ENCODE peak calls at places on chromosomes 11 and 22, in eight cellular contexts. One of them, this sample, is unnamed.

GRCh38 chr11:78420796-78421209 is 3.2 kb upstream of the GAB2 start:
- DNase-seq in activated CD4-positive, alpha-beta T cell treated with anti-CD3 and anti-CD28 coated beads, Interleukin-2, amount 50 U/mL, for 48 hours: peak; percentile 60
- DNase-seq in ELR: peak; percentile 62
- DNase-seq in iris pigment epithelial cell: peak; percentile 85
- DNase-seq in bronchial epithelial cell: peak; percentile 56
- DNase-seq in stromal cell of bone marrow: peak; percentile 46
- DNase-seq in HuH-7.5: no peak
- DNase-seq in astrocyte of the spinal cord: peak; percentile 48
- DNase-seq in this sample: peak; percentile 33

GRCh38 chr11:75538150-75538942 is 12.6 kb upstream of the GDPD5 start:
- DNase-seq in activated CD4-positive, alpha-beta T cell treated with anti-CD3 and anti-CD28 coated beads, Interleukin-2, amount 50 U/mL, for 48 hours: no peak
- DNase-seq in ELR: no peak
- DNase-seq in iris pigment epithelial cell: no peak
- DNase-seq in bronchial epithelial cell: peak; percentile 15
- DNase-seq in stromal cell of bone marrow: no peak
- DNase-seq in HuH-7.5: no peak
- DNase-seq in astrocyte of the spinal cord: no peak
- DNase-seq in this sample: no peak

GRCh38 chr22:33299245-33299956 is 241.2 kb upstream of the SYN3 start:
- DNase-seq in activated CD4-positive, alpha-beta T cell treated with anti-CD3 and anti-CD28 coated beads, Interleukin-2, amount 50 U/mL, for 48 hours: no peak
- DNase-seq in ELR: no peak
- DNase-seq in iris pigment epithelial cell: no peak
- DNase-seq in bronchial epithelial cell: peak; percentile 12
- DNase-seq in stromal cell of bone marrow: no peak
- DNase-seq in HuH-7.5: no peak
- DNase-seq in astrocyte of the spinal cord: no peak
- DNase-seq in this sample: no peak

GRCh38 chr11:1573077-1573846 is 1.2 kb upstream of the DUSP8 start:
- DNase-seq in activated CD4-positive, alpha-beta T cell treated with anti-CD3 and anti-CD28 coated beads, Interleukin-2, amount 50 U/mL, for 48 hours: peak; percentile 22
- DNase-seq in ELR: no peak
- DNase-seq in iris pigment epithelial cell: no peak
- DNase-seq in bronchial epithelial cell: no peak
- DNase-seq in stromal cell of bone marrow: no peak
- DNase-seq in HuH-7.5: no peak
- DNase-seq in astrocyte of the spinal cord: no peak
- DNase-seq in this sample: peak; percentile 62

GRCh38 chr11:38594881-38595280 is 1996.8 kb upstream of the RAG2 start:
- DNase-seq in activated CD4-positive, alpha-beta T cell treated with anti-CD3 and anti-CD28 coated beads, Interleukin-2, amount 50 U/mL, for 48 hours: no peak
- DNase-seq in ELR: no peak
- DNase-seq in iris pigment epithelial cell: no peak
- DNase-seq in bronchial epithelial cell: no peak
- DNase-seq in stromal cell of bone marrow: no peak
- DNase-seq in HuH-7.5: no peak
- DNase-seq in astrocyte of the spinal cord: no peak
- DNase-seq in this sample: no peak

GRCh38 chr11:113677648-113678047 is 28.5 kb downstream of the TMPRSS5 start:
- DNase-seq in activated CD4-positive, alpha-beta T cell treated with anti-CD3 and anti-CD28 coated beads, Interleukin-2, amount 50 U/mL, for 48 hours: no peak
- DNase-seq in ELR: no peak
- DNase-seq in iris pigment epithelial cell: no peak
- DNase-seq in bronchial epithelial cell: no peak
- DNase-seq in stromal cell of bone marrow: no peak
- DNase-seq in HuH-7.5: no peak
- DNase-seq in astrocyte of the spinal cord: no peak
- DNase-seq in this sample: no peak

GRCh38 chr11:17718510-17718962 is 835 bp upstream of the MYOD1 start:
- DNase-seq in activated CD4-positive, alpha-beta T cell treated with anti-CD3 and anti-CD28 coated beads, Interleukin-2, amount 50 U/mL, for 48 hours: no peak
- DNase-seq in ELR: no peak
- DNase-seq in iris pigment epithelial cell: no peak
- DNase-seq in bronchial epithelial cell: no peak
- DNase-seq in stromal cell of bone marrow: no peak
- DNase-seq in HuH-7.5: no peak
- DNase-seq in astrocyte of the spinal cord: no peak
- DNase-seq in this sample: no peak

GRCh38 chr22:49724030-49724892 is 103.4 kb downstream of the BRD1 start:
- DNase-seq in activated CD4-positive, alpha-beta T cell treated with anti-CD3 and anti-CD28 coated beads, Interleukin-2, amount 50 U/mL, for 48 hours: peak; percentile 60
- DNase-seq in ELR: no peak
- DNase-seq in iris pigment epithelial cell: no peak
- DNase-seq in bronchial epithelial cell: no peak
- DNase-seq in stromal cell of bone marrow: no peak
- DNase-seq in HuH-7.5: peak; percentile 51
- DNase-seq in astrocyte of the spinal cord: no peak
- DNase-seq in this sample: no peak

GRCh38 chr11:112962854-112963367 is 1.7 kb downstream of the NCAM1 start:
- DNase-seq in activated CD4-positive, alpha-beta T cell treated with anti-CD3 and anti-CD28 coated beads, Interleukin-2, amount 50 U/mL, for 48 hours: no peak
- DNase-seq in ELR: no peak
- DNase-seq in iris pigment epithelial cell: peak; percentile 47
- DNase-seq in bronchial epithelial cell: no peak
- DNase-seq in stromal cell of bone marrow: no peak
- DNase-seq in HuH-7.5: no peak
- DNase-seq in astrocyte of the spinal cord: peak; percentile 23
- DNase-seq in this sample: no peak

GRCh38 chr11:125445731-125446130 is 50.3 kb downstream of the FEZ1 start:
- DNase-seq in activated CD4-positive, alpha-beta T cell treated with anti-CD3 and anti-CD28 coated beads, Interleukin-2, amount 50 U/mL, for 48 hours: no peak
- DNase-seq in ELR: no peak
- DNase-seq in iris pigment epithelial cell: no peak
- DNase-seq in bronchial epithelial cell: no peak
- DNase-seq in stromal cell of bone marrow: no peak
- DNase-seq in HuH-7.5: no peak
- DNase-seq in astrocyte of the spinal cord: no peak
- DNase-seq in this sample: no peak

GRCh38 chr11:12207384-12208150 is 97.2 kb downstream of the MICAL2 start:
- DNase-seq in activated CD4-positive, alpha-beta T cell treated with anti-CD3 and anti-CD28 coated beads, Interleukin-2, amount 50 U/mL, for 48 hours: peak; percentile 64
- DNase-seq in ELR: peak; percentile 90
- DNase-seq in iris pigment epithelial cell: peak; percentile 91
- DNase-seq in bronchial epithelial cell: no peak
- DNase-seq in stromal cell of bone marrow: peak; percentile 78
- DNase-seq in HuH-7.5: no peak
- DNase-seq in astrocyte of the spinal cord: peak; percentile 95
- DNase-seq in this sample: no peak

GRCh38 chr11:94028436-94028835 is 7.3 kb downstream of the HEPHL1 start:
- DNase-seq in activated CD4-positive, alpha-beta T cell treated with anti-CD3 and anti-CD28 coated beads, Interleukin-2, amount 50 U/mL, for 48 hours: no peak
- DNase-seq in ELR: peak; percentile 93
- DNase-seq in iris pigment epithelial cell: peak; percentile 51
- DNase-seq in bronchial epithelial cell: peak; percentile 98
- DNase-seq in stromal cell of bone marrow: peak; percentile 2
- DNase-seq in HuH-7.5: no peak
- DNase-seq in astrocyte of the spinal cord: peak; percentile 65
- DNase-seq in this sample: no peak

GRCh38 chr11:77269484-77270123 is 31.9 kb downstream of the GDPD4 start:
- DNase-seq in activated CD4-positive, alpha-beta T cell treated with anti-CD3 and anti-CD28 coated beads, Interleukin-2, amount 50 U/mL, for 48 hours: no peak
- DNase-seq in ELR: peak; percentile 68
- DNase-seq in iris pigment epithelial cell: peak; percentile 52
- DNase-seq in bronchial epithelial cell: peak; percentile 76
- DNase-seq in stromal cell of bone marrow: no peak
- DNase-seq in HuH-7.5: no peak
- DNase-seq in astrocyte of the spinal cord: peak; percentile 20
- DNase-seq in this sample: no peak

GRCh38 chr11:119641991-119642745 is 86.8 kb downstream of the NECTIN1 start:
- DNase-seq in activated CD4-positive, alpha-beta T cell treated with anti-CD3 and anti-CD28 coated beads, Interleukin-2, amount 50 U/mL, for 48 hours: no peak
- DNase-seq in ELR: peak; percentile 33
- DNase-seq in iris pigment epithelial cell: peak; percentile 37
- DNase-seq in bronchial epithelial cell: peak; percentile 34
- DNase-seq in stromal cell of bone marrow: no peak
- DNase-seq in HuH-7.5: peak; percentile 58
- DNase-seq in astrocyte of the spinal cord: no peak
- DNase-seq in this sample: no peak

GRCh38 chr11:47179655-47179991 is 2.9 kb upstream of the ARFGAP2 start:
- DNase-seq in activated CD4-positive, alpha-beta T cell treated with anti-CD3 and anti-CD28 coated beads, Interleukin-2, amount 50 U/mL, for 48 hours: peak; percentile 43
- DNase-seq in ELR: peak; percentile 64
- DNase-seq in iris pigment epithelial cell: peak; percentile 52
- DNase-seq in bronchial epithelial cell: no peak
- DNase-seq in stromal cell of bone marrow: no peak
- DNase-seq in HuH-7.5: peak; percentile 83
- DNase-seq in astrocyte of the spinal cord: no peak
- DNase-seq in this sample: peak; percentile 47

GRCh38 chr22:25840883-25841282 is 98.9 kb downstream of the MYO18B start:
- DNase-seq in activated CD4-positive, alpha-beta T cell treated with anti-CD3 and anti-CD28 coated beads, Interleukin-2, amount 50 U/mL, for 48 hours: no peak
- DNase-seq in ELR: no peak
- DNase-seq in iris pigment epithelial cell: no peak
- DNase-seq in bronchial epithelial cell: no peak
- DNase-seq in stromal cell of bone marrow: no peak
- DNase-seq in HuH-7.5: no peak
- DNase-seq in astrocyte of the spinal cord: no peak
- DNase-seq in this sample: no peak

GRCh38 chr11:118621898-118622375 is 14.5 kb downstream of the PHLDB1 start:
- DNase-seq in activated CD4-positive, alpha-beta T cell treated with anti-CD3 and anti-CD28 coated beads, Interleukin-2, amount 50 U/mL, for 48 hours: no peak
- DNase-seq in ELR: no peak
- DNase-seq in iris pigment epithelial cell: no peak
- DNase-seq in bronchial epithelial cell: no peak
- DNase-seq in stromal cell of bone marrow: no peak
- DNase-seq in HuH-7.5: no peak
- DNase-seq in astrocyte of the spinal cord: no peak
- DNase-seq in this sample: no peak

GRCh38 chr11:94128171-94128745 is 383 bp upstream of the PANX1 start:
- DNase-seq in activated CD4-positive, alpha-beta T cell treated with anti-CD3 and anti-CD28 coated beads, Interleukin-2, amount 50 U/mL, for 48 hours: peak; percentile 48
- DNase-seq in ELR: peak; percentile 65
- DNase-seq in iris pigment epithelial cell: no peak
- DNase-seq in bronchial epithelial cell: no peak
- DNase-seq in stromal cell of bone marrow: no peak
- DNase-seq in HuH-7.5: peak; percentile 20
- DNase-seq in astrocyte of the spinal cord: no peak
- DNase-seq in this sample: no peak

GRCh38 chr22:46894081-46894671 is 131.7 kb downstream of the TBC1D22A start:
- DNase-seq in activated CD4-positive, alpha-beta T cell treated with anti-CD3 and anti-CD28 coated beads, Interleukin-2, amount 50 U/mL, for 48 hours: no peak
- DNase-seq in ELR: no peak
- DNase-seq in iris pigment epithelial cell: no peak
- DNase-seq in bronchial epithelial cell: no peak
- DNase-seq in stromal cell of bone marrow: peak; percentile 10
- DNase-seq in HuH-7.5: no peak
- DNase-seq in astrocyte of the spinal cord: no peak
- DNase-seq in this sample: no peak

GRCh38 chr11:131951146-131951545 is 580.7 kb downstream of the NTM start:
- DNase-seq in activated CD4-positive, alpha-beta T cell treated with anti-CD3 and anti-CD28 coated beads, Interleukin-2, amount 50 U/mL, for 48 hours: no peak
- DNase-seq in ELR: no peak
- DNase-seq in iris pigment epithelial cell: no peak
- DNase-seq in bronchial epithelial cell: no peak
- DNase-seq in stromal cell of bone marrow: no peak
- DNase-seq in HuH-7.5: no peak
- DNase-seq in astrocyte of the spinal cord: no peak
- DNase-seq in this sample: no peak

GRCh38 chr11:2806351-2807058 is 79.1 kb downstream of the CDKN1C start:
- DNase-seq in activated CD4-positive, alpha-beta T cell treated with anti-CD3 and anti-CD28 coated beads, Interleukin-2, amount 50 U/mL, for 48 hours: no peak
- DNase-seq in ELR: no peak
- DNase-seq in iris pigment epithelial cell: no peak
- DNase-seq in bronchial epithelial cell: no peak
- DNase-seq in stromal cell of bone marrow: no peak
- DNase-seq in HuH-7.5: no peak
- DNase-seq in astrocyte of the spinal cord: no peak
- DNase-seq in this sample: peak; percentile 11

GRCh38 chr22:40857309-40857851 is 432 bp downstream of the XPNPEP3 start:
- DNase-seq in activated CD4-positive, alpha-beta T cell treated with anti-CD3 and anti-CD28 coated beads, Interleukin-2, amount 50 U/mL, for 48 hours: no peak
- DNase-seq in ELR: no peak
- DNase-seq in iris pigment epithelial cell: peak; percentile 44
- DNase-seq in bronchial epithelial cell: no peak
- DNase-seq in stromal cell of bone marrow: no peak
- DNase-seq in HuH-7.5: no peak
- DNase-seq in astrocyte of the spinal cord: no peak
- DNase-seq in this sample: no peak

GRCh38 chr22:46055176-46055850 is 78.4 kb upstream of the WNT7B start:
- DNase-seq in activated CD4-positive, alpha-beta T cell treated with anti-CD3 and anti-CD28 coated beads, Interleukin-2, amount 50 U/mL, for 48 hours: no peak
- DNase-seq in ELR: peak; percentile 38
- DNase-seq in iris pigment epithelial cell: no peak
- DNase-seq in bronchial epithelial cell: no peak
- DNase-seq in stromal cell of bone marrow: no peak
- DNase-seq in HuH-7.5: no peak
- DNase-seq in astrocyte of the spinal cord: peak; percentile 18
- DNase-seq in this sample: no peak

GRCh38 chr11:61712301-61712700 is 32.1 kb downstream of the DAGLA start:
- DNase-seq in activated CD4-positive, alpha-beta T cell treated with anti-CD3 and anti-CD28 coated beads, Interleukin-2, amount 50 U/mL, for 48 hours: no peak
- DNase-seq in ELR: no peak
- DNase-seq in iris pigment epithelial cell: no peak
- DNase-seq in bronchial epithelial cell: no peak
- DNase-seq in stromal cell of bone marrow: no peak
- DNase-seq in HuH-7.5: no peak
- DNase-seq in astrocyte of the spinal cord: no peak
- DNase-seq in this sample: no peak

GRCh38 chr22:23085785-23086184 is 15.5 kb downstream of the GNAZ start:
- DNase-seq in activated CD4-positive, alpha-beta T cell treated with anti-CD3 and anti-CD28 coated beads, Interleukin-2, amount 50 U/mL, for 48 hours: no peak
- DNase-seq in ELR: no peak
- DNase-seq in iris pigment epithelial cell: no peak
- DNase-seq in bronchial epithelial cell: no peak
- DNase-seq in stromal cell of bone marrow: no peak
- DNase-seq in HuH-7.5: no peak
- DNase-seq in astrocyte of the spinal cord: no peak
- DNase-seq in this sample: no peak

GRCh38 chr11:102926517-102926916 is 29.0 kb downstream of the MMP13 start:
- DNase-seq in activated CD4-positive, alpha-beta T cell treated with anti-CD3 and anti-CD28 coated beads, Interleukin-2, amount 50 U/mL, for 48 hours: no peak
- DNase-seq in ELR: no peak
- DNase-seq in iris pigment epithelial cell: no peak
- DNase-seq in bronchial epithelial cell: no peak
- DNase-seq in stromal cell of bone marrow: no peak
- DNase-seq in HuH-7.5: no peak
- DNase-seq in astrocyte of the spinal cord: no peak
- DNase-seq in this sample: no peak

GRCh38 chr11:2538951-2539735 is 94.3 kb downstream of the KCNQ1 start:
- DNase-seq in activated CD4-positive, alpha-beta T cell treated with anti-CD3 and anti-CD28 coated beads, Interleukin-2, amount 50 U/mL, for 48 hours: no peak
- DNase-seq in ELR: no peak
- DNase-seq in iris pigment epithelial cell: no peak
- DNase-seq in bronchial epithelial cell: no peak
- DNase-seq in stromal cell of bone marrow: no peak
- DNase-seq in HuH-7.5: no peak
- DNase-seq in astrocyte of the spinal cord: no peak
- DNase-seq in this sample: peak; percentile 12

GRCh38 chr11:129373489-129373953 is 2.1 kb upstream of the BARX2 start:
- DNase-seq in activated CD4-positive, alpha-beta T cell treated with anti-CD3 and anti-CD28 coated beads, Interleukin-2, amount 50 U/mL, for 48 hours: no peak
- DNase-seq in ELR: peak; percentile 13
- DNase-seq in iris pigment epithelial cell: peak; percentile 20
- DNase-seq in bronchial epithelial cell: no peak
- DNase-seq in stromal cell of bone marrow: peak; percentile 6
- DNase-seq in HuH-7.5: no peak
- DNase-seq in astrocyte of the spinal cord: no peak
- DNase-seq in this sample: no peak

GRCh38 chr11:26792956-26793355 is 71.1 kb upstream of the SLC5A12 start:
- DNase-seq in activated CD4-positive, alpha-beta T cell treated with anti-CD3 and anti-CD28 coated beads, Interleukin-2, amount 50 U/mL, for 48 hours: no peak
- DNase-seq in ELR: no peak
- DNase-seq in iris pigment epithelial cell: peak; percentile 38
- DNase-seq in bronchial epithelial cell: no peak
- DNase-seq in stromal cell of bone marrow: no peak
- DNase-seq in HuH-7.5: no peak
- DNase-seq in astrocyte of the spinal cord: peak; percentile 41
- DNase-seq in this sample: no peak

GRCh38 chr22:36048911-36049677 is 20.5 kb upstream of the RBFOX2 start:
- DNase-seq in activated CD4-positive, alpha-beta T cell treated with anti-CD3 and anti-CD28 coated beads, Interleukin-2, amount 50 U/mL, for 48 hours: no peak
- DNase-seq in ELR: no peak
- DNase-seq in iris pigment epithelial cell: peak; percentile 53
- DNase-seq in bronchial epithelial cell: peak; percentile 84
- DNase-seq in stromal cell of bone marrow: no peak
- DNase-seq in HuH-7.5: no peak
- DNase-seq in astrocyte of the spinal cord: no peak
- DNase-seq in this sample: no peak

GRCh38 chr22:46738961-46739870 is 1.2 kb upstream of the CERK start:
- DNase-seq in activated CD4-positive, alpha-beta T cell treated with anti-CD3 and anti-CD28 coated beads, Interleukin-2, amount 50 U/mL, for 48 hours: peak; percentile 64
- DNase-seq in ELR: peak; percentile 89
- DNase-seq in iris pigment epithelial cell: peak; percentile 50
- DNase-seq in bronchial epithelial cell: peak; percentile 68
- DNase-seq in stromal cell of bone marrow: peak; percentile 59
- DNase-seq in HuH-7.5: peak; percentile 40
- DNase-seq in astrocyte of the spinal cord: peak; percentile 68
- DNase-seq in this sample: peak; percentile 83

This sample was measured in activated T-cell treated with anti-CD3 and anti-CD28 coated beads, Interleukin-2, amount 50 U/mL, for 1 hour.